ENCODE peak calls at places on chromosomes 1 and 21, in eight cellular contexts. G is left cardiac atrium; W is choroid plexus epithelial cell; U is upper lobe of right lung; P is neural crest cell; X is caudate nucleus; E is effector memory CD8-positive, alpha-beta T cell; K is foreskin fibroblast. T is an unnamed sample.

GRCh38 chr21:34182436-34182835 is 109.1 kb downstream of the MRPS6 start:
- DNase-seq in K (no peak), W (no peak), E (no peak), U (no peak), G (no peak), X (no peak), P (no peak), T (no peak)

GRCh38 chr21:37139154-37139553 is 66.1 kb downstream of the TTC3 start:
- DNase-seq in U (no peak), K (no peak), P (no peak), W (peak; percentile 52), G (no peak), E (no peak), X (no peak), T (no peak)

GRCh38 chr1:28112388-28113311 is 24.2 kb upstream of the EYA3 start:
- DNase-seq in P (no peak), W (peak; percentile 46), G (peak; percentile 40), E (no peak), K (peak; percentile 86), U (no peak), X (no peak), T (no peak)

GRCh38 chr21:28771790-28772501 is 220.7 kb downstream of the LTN1 start:
- DNase-seq in X (no peak), E (no peak), W (peak; percentile 93), K (peak; percentile 90), P (no peak), U (no peak), G (no peak), T (no peak)

GRCh38 chr1:12477936-12478611 is 139.9 kb downstream of the DHRS3 start:
- DNase-seq in U (peak; percentile 79), P (no peak), W (peak; percentile 99), G (peak; percentile 81), K (peak; percentile 98), E (peak; percentile 11), X (no peak), T (no peak)

GRCh38 chr1:11058595-11059165 is 1.1 kb downstream of the SRM start:
- DNase-seq in U (no peak), G (no peak), P (no peak), X (no peak), K (no peak), W (no peak), E (no peak), T (no peak)

GRCh38 chr1:153532161-153532560 is 3.6 kb downstream of the S100A6 start:
- DNase-seq in X (no peak), K (no peak), U (peak; percentile 6), W (no peak), E (peak; percentile 40), G (no peak), P (no peak), T (no peak)

GRCh38 chr21:44700101-44701022 is 3.4 kb downstream of the KRTAP10-12 start:
- DNase-seq in E (no peak), P (no peak), K (no peak), X (no peak), W (no peak), G (no peak), U (no peak), T (no peak)

GRCh38 chr1:81801032-81801833 is 499 bp downstream of the ADGRL2 start:
- DNase-seq in P (peak; percentile 70), X (no peak), U (peak; percentile 76), G (peak; percentile 78), E (no peak), W (peak; percentile 95), K (peak; percentile 90), T (no peak)

GRCh38 chr21:18030248-18030647 is 211.1 kb upstream of the C21orf91 start:
- DNase-seq in U (no peak), W (no peak), E (no peak), P (no peak), K (no peak), X (no peak), G (no peak), T (no peak)

GRCh38 chr1:201450721-201451291 is 18.2 kb downstream of the PHLDA3 start:
- DNase-seq in P (peak; percentile 30), K (no peak), W (peak; percentile 73), U (peak; percentile 89), X (no peak), E (no peak), G (peak; percentile 82), T (no peak)

GRCh38 chr1:55443175-55443933 is 228.2 kb upstream of the USP24 start:
- DNase-seq in K (peak; percentile 100), U (peak; percentile 71), P (no peak), W (peak; percentile 96), X (no peak), E (no peak), G (peak; percentile 83), T (no peak)

GRCh38 chr21:24870633-24871032 is 736.6 kb downstream of the MRPL39 start:
- DNase-seq in U (no peak), E (no peak), K (no peak), G (no peak), P (no peak), X (no peak), W (no peak), T (no peak)

GRCh38 chr1:29974345-29974744 is 738.0 kb downstream of the PTPRU start:
- DNase-seq in W (peak; percentile 55), G (no peak), U (no peak), P (no peak), E (no peak), X (no peak), K (peak; percentile 47), T (no peak)

GRCh38 chr1:15350151-15350550 is 59.5 kb upstream of the EFHD2 start:
- DNase-seq in X (no peak), G (no peak), K (no peak), P (no peak), U (no peak), E (no peak), W (no peak), T (no peak)

GRCh38 chr1:103859721-103860120 is 110.0 kb downstream of the AMY1C start:
- DNase-seq in P (no peak), G (no peak), E (no peak), X (no peak), K (no peak), U (no peak), W (no peak), T (no peak)

GRCh38 chr1:67194209-67194863 is 28.1 kb downstream of the IL23R start:
- DNase-seq in E (no peak), W (no peak), K (no peak), X (no peak), U (no peak), P (no peak), G (no peak), T (no peak)

GRCh38 chr1:185531838-185532237 is 202.4 kb upstream of the HMCN1 start:
- DNase-seq in E (no peak), W (no peak), P (no peak), K (no peak), G (no peak), X (no peak), U (no peak), T (no peak)

GRCh38 chr1:24742090-24742938 is 2.9 kb upstream of the CLIC4 start:
- DNase-seq in G (no peak), U (no peak), X (no peak), K (no peak), E (no peak), P (no peak), W (peak; percentile 95), T (no peak)

GRCh38 chr1:171081220-171081993 is 9.3 kb upstream of the FMO3 start:
- DNase-seq in W (peak; percentile 79), U (no peak), X (no peak), P (no peak), E (no peak), G (no peak), K (peak; percentile 35), T (no peak)

GRCh38 chr1:17539202-17539525 is 334 bp upstream of the ARHGEF10L start:
- DNase-seq in U (no peak), W (no peak), G (no peak), K (no peak), X (no peak), P (no peak), E (no peak), T (no peak)

GRCh38 chr1:112748396-112748795 is 33.3 kb upstream of the PPM1J start:
- DNase-seq in E (no peak), W (no peak), G (no peak), X (no peak), U (no peak), K (no peak), P (no peak), T (no peak)

GRCh38 chr1:20093940-20094391 is 24.0 kb downstream of the PLA2G5 start:
- DNase-seq in P (no peak), E (no peak), U (no peak), X (no peak), W (no peak), K (no peak), G (peak; percentile 76), T (no peak)

GRCh38 chr1:43975249-43975961 is 645 bp downstream of the ATP6V0B start:
- DNase-seq in E (no peak), W (peak; percentile 33), P (no peak), G (peak; percentile 74), K (no peak), X (no peak), U (peak; percentile 91), T (peak; percentile 28)

GRCh38 chr1:43370564-43370963 is 2.8 kb upstream of the ELOVL1 start:
- DNase-seq in X (no peak), U (no peak), P (no peak), E (no peak), W (no peak), G (no peak), K (no peak), T (no peak)

GRCh38 chr1:42979888-42980800 is 21.5 kb upstream of the SLC2A1 start:
- DNase-seq in W (no peak), G (no peak), U (no peak), X (no peak), K (no peak), E (no peak), P (no peak), T (no peak)

GRCh38 chr21:28253378-28253777 is 739.3 kb downstream of the LTN1 start:
- DNase-seq in W (peak; percentile 69), P (no peak), K (peak; percentile 61), U (no peak), X (no peak), G (no peak), E (no peak), T (no peak)

GRCh38 chr1:208510192-208510952 is 266.2 kb upstream of the PLXNA2 start:
- DNase-seq in P (no peak), U (no peak), W (peak; percentile 46), X (no peak), E (no peak), K (peak; percentile 18), G (no peak), T (no peak)